ENCODE peak calls at places on chromosomes 4 and X, in nine cellular contexts. B, Z, S, O, H, T, D, N and M are unnamed samples.

GRCh38 chr4:156185514-156185913 is 231.8 kb upstream of the CTSO start:
- DNase-seq in T (no peak), S (no peak), D (no peak), B (no peak), N (no peak), H (no peak), O (no peak), Z (no peak), M (no peak)

GRCh38 chr4:38762560-38762959 is 20.2 kb downstream of the TLR10 start:
- DNase-seq in B (no peak), N (no peak), H (no peak), D (no peak), O (no peak), S (no peak), T (no peak), Z (no peak), M (no peak)

GRCh38 chr4:102299302-102299701 is 46.0 kb downstream of the SLC39A8 start:
- DNase-seq in H (no peak), D (no peak), N (no peak), B (no peak), S (no peak), O (no peak), T (no peak), Z (no peak), M (no peak)

GRCh38 chrX:7515681-7516413 is 327.1 kb upstream of the VCX start:
- DNase-seq in T (no peak), D (no peak), N (no peak), H (no peak), O (no peak), B (no peak), Z (peak), S (peak), M (no peak)

GRCh38 chrX:18353931-18354368 is 538 bp downstream of the SCML2 start:
- DNase-seq in O (no peak), T (no peak), D (no peak), S (no peak), Z (no peak), N (no peak), H (no peak), B (peak), M (no peak)

GRCh38 chrX:103187953-103188475 is 26.9 kb upstream of the BEX4 start:
- DNase-seq in S (peak), O (no peak), T (no peak), D (no peak), B (no peak), N (no peak), Z (no peak), H (no peak), M (no peak)

GRCh38 chr4:147820975-147821374 is 89.1 kb downstream of the ARHGAP10 start:
- DNase-seq in D (no peak), Z (peak), S (no peak), H (no peak), B (no peak), O (no peak), N (no peak), T (no peak), M (no peak)

GRCh38 chr4:94636004-94636403 is 121.8 kb upstream of the BMPR1B start:
- DNase-seq in H (no peak), T (no peak), Z (no peak), N (no peak), D (no peak), O (no peak), B (no peak), S (peak), M (no peak)

GRCh38 chr4:751676-752075 is 46.0 kb downstream of the PCGF3 start:
- DNase-seq in H (no peak), Z (no peak), S (no peak), O (no peak), N (peak), D (no peak), T (no peak), B (no peak), M (no peak)

GRCh38 chr4:140154572-140154891 is 548 bp upstream of the MAML3 start:
- DNase-seq in Z (no peak), D (no peak), H (no peak), T (no peak), N (no peak), O (no peak), S (no peak), B (no peak), M (no peak)

GRCh38 chrX:114959729-114960128 is 57.7 kb downstream of the IL13RA2 start:
- DNase-seq in N (no peak), H (no peak), D (no peak), T (no peak), S (peak), B (no peak), O (no peak), Z (peak), M (no peak)

GRCh38 chr4:48909697-48910096 is 3.1 kb upstream of the OCIAD2 start:
- DNase-seq in N (no peak), D (peak), H (peak), S (peak), T (no peak), Z (peak), O (peak), B (no peak), M (no peak)

GRCh38 chrX:107718156-107718621 is 57.4 kb downstream of the TSC22D3 start:
- DNase-seq in B (peak), Z (peak), H (peak), N (no peak), S (peak), D (peak), T (peak), O (no peak), M (no peak)

GRCh38 chr4:8850074-8850829 is 21.4 kb downstream of the HMX1 start:
- DNase-seq in D (no peak), H (peak), N (no peak), Z (no peak), T (no peak), B (no peak), S (no peak), O (no peak), M (no peak)

GRCh38 chr4:156677136-156677535 is 294.5 kb downstream of the PDGFC start:
- DNase-seq in N (no peak), Z (peak), T (no peak), D (no peak), S (no peak), B (peak), H (no peak), O (no peak), M (no peak)

GRCh38 chrX:47176101-47176740 is 17.4 kb upstream of the UBA1 start:
- DNase-seq in N (no peak), H (no peak), T (no peak), O (no peak), Z (no peak), D (no peak), B (no peak), S (no peak), M (no peak)

GRCh38 chr4:81565137-81565870 is 93.6 kb upstream of the RASGEF1B start:
- DNase-seq in B (no peak), T (peak), O (no peak), S (no peak), D (peak), N (peak), Z (peak), H (peak), M (no peak)

GRCh38 chrX:17580529-17581155 is 156.7 kb upstream of the SCML1 start:
- DNase-seq in D (no peak), O (peak), N (no peak), B (no peak), S (peak), Z (no peak), H (peak), T (no peak), M (no peak)

GRCh38 chrX:132853040-132853439 is 105.4 kb downstream of the HS6ST2 start:
- DNase-seq in T (no peak), B (no peak), Z (peak), O (no peak), D (no peak), S (no peak), H (no peak), N (no peak), M (no peak)

GRCh38 chrX:15745179-15745578 is 7.1 kb downstream of the CA5B start:
- DNase-seq in T (no peak), N (no peak), D (no peak), Z (peak), O (no peak), S (no peak), H (no peak), B (no peak), M (no peak)

GRCh38 chr4:10151182-10151581 is 34.6 kb upstream of the WDR1 start:
- DNase-seq in D (no peak), B (no peak), S (no peak), T (no peak), O (no peak), Z (no peak), N (no peak), H (no peak), M (no peak)

GRCh38 chr4:22932326-22932725 is 239.6 kb downstream of the GBA3 start:
- DNase-seq in D (no peak), H (no peak), O (no peak), T (no peak), S (no peak), N (no peak), B (no peak), Z (no peak), M (no peak)

GRCh38 chr4:80382090-80382832 is 46.7 kb downstream of the CFAP299 start:
- DNase-seq in B (no peak), D (no peak), Z (no peak), T (no peak), O (no peak), N (no peak), S (no peak), H (no peak), M (no peak)
- TF ChIP-seq CTCF in B (no peak), D (no peak), Z (no peak), T (no peak), O (no peak), N (no peak), S (no peak), H (no peak), M (no peak)

GRCh38 chr4:70705856-70706461 is 15.8 kb upstream of the RUFY3 start:
- DNase-seq in S (peak), N (no peak), Z (peak), B (no peak), H (no peak), T (no peak), D (no peak), O (peak), M (no peak)

GRCh38 chr4:70706516-70706915 is 15.2 kb upstream of the RUFY3 start:
- DNase-seq in H (no peak), S (no peak), B (no peak), N (no peak), D (no peak), Z (no peak), O (no peak), T (no peak), M (no peak)

GRCh38 chr4:70703695-70704332 is 15.5 kb downstream of the UTP3 start:
- DNase-seq in D (no peak), T (no peak), S (peak), H (no peak), N (no peak), B (no peak), O (no peak), Z (peak), M (no peak)

GRCh38 chr4:70705146-70705855 is 16.5 kb upstream of the RUFY3 start:
- DNase-seq in O (no peak), N (no peak), Z (peak), H (peak), S (peak), T (peak), D (peak), B (peak), M (no peak)

DNA sequence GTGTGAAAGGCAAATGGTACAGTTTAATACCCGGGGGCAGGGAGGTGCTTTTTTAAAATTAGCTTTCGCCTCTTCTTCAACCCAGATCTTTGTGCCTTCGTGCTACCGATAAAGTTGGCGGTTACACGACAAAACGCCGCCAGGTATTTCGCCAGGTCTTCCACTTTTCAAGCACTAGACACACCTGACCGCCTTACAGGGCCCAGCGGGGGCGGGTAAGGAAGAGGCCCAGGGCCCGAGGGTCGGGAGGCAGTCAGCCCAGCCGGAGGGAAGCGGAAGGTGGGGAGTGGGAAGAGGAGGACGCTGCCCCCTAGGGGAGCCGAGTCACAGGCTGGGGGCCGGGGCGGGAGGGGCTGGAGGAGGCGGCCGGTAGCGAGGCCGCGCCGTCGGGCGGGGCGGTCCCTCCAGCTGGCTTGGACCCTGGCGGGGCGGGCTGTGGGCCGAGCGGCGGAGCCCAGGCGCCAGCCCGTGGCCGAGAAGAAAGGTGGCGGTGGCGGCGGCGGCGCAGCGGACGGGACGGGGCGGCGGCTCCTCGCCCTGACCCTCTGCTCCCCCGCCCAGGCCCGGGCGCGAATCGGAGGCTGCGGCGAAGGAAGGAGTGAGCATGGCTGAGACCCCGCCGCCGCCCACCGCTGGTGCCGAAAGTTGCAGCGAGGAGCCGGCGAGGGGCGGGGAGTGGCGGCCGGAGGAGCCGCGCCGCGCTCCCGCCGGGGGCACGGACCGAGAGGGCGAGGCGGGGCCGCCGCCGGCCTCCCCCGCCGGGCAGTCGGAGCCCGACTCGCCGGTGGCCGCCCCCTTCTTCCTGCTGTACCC is 16.2 kb downstream of the UTP3 start:
- DNase-seq in O (no peak), Z (peak), B (peak), D (no peak), H (peak), N (peak), T (peak), S (peak), M (no peak)
- TF ChIP-seq CTCF in O (peak), Z (peak), B (no peak), D (peak), H (no peak), N (no peak), T (peak), S (peak), M (peak)

DNA sequence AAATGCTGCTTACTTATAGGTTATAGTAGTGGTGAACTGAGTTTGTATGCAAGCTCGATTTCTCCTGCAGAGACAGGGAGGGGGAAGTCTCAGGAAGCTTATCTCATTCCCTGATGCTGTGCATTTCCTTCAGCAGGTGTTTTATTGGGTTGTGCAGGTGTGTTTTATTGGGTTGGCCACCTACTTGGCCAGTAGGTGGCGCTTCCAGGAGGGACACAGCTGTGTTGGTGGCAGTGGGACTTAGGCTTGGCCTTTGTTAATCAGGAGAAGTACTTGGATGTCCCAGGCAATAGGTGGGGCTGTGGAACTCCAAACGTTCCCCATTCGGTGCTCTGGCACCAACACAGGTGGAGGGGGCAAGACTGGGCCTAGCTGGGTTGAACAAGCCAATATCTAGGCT is 196.0 kb upstream of the DCAF8L1 start:
- DNase-seq in D (no peak), T (no peak), Z (peak), B (peak), N (no peak), S (no peak), O (no peak), H (no peak), M (no peak)
- TF ChIP-seq CTCF in D (no peak), T (no peak), Z (peak), B (peak), N (no peak), S (peak), O (no peak), H (no peak), M (no peak)

GRCh38 chrX:20265221-20265725 is 1.4 kb downstream of the RPS6KA3 start:
- DNase-seq in D (peak), T (peak), Z (peak), H (peak), N (no peak), S (peak), O (peak), B (peak), M (no peak)

GRCh38 chrX:20263474-20263873 is 3.2 kb downstream of the RPS6KA3 start:
- DNase-seq in N (no peak), O (no peak), D (no peak), S (peak), T (no peak), B (no peak), H (no peak), Z (peak), M (no peak)

GRCh38 chrX:20265726-20266681 is 705 bp downstream of the RPS6KA3 start:
- DNase-seq in H (peak), O (no peak), B (peak), T (no peak), D (no peak), Z (peak), N (no peak), S (peak), M (no peak)

DNA sequence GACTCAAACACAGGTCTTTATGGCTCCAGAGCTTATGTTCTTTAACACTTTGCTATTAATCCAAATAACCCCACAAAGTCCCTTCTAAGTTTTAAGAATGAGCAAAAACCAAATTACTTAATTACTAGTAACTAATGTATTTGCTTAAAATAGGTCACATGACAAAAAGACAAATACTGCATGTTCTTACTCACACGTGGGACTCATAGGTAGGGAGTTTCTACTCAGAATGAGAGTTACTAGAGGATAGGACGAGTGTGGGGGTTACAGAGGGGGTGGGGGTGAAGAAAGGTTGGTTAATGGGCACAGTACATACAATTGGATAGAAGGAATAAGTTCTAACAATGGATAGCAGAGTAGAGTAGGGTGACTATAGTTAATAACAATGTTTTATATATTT is 5.8 kb downstream of the RPS6KA3 start:
- DNase-seq in O (no peak), B (no peak), N (no peak), H (no peak), T (no peak), S (no peak), D (no peak), Z (peak), M (no peak)
- TF ChIP-seq CTCF in O (no peak), B (no peak), N (no peak), H (no peak), T (no peak), S (no peak), D (no peak), Z (no peak), M (no peak)

GRCh38 chr4:151760713-151761661 is at the start of gene GATB:
- DNase-seq in B (peak), T (peak), D (peak), Z (peak), H (peak), N (peak), S (peak), O (peak), M (peak)
- TF ChIP-seq CTCF in B (no peak), T (peak), D (peak), Z (peak), H (no peak), N (peak), S (peak), O (peak), M (peak)

GRCh38 chr4:4386736-4387392 is at the start of gene NSG1:
- DNase-seq in S (no peak), N (no peak), D (no peak), T (no peak), H (no peak), Z (peak), B (peak), O (no peak), M (no peak)

GRCh38 chr4:4383085-4383484 is 3.8 kb upstream of the NSG1 start:
- DNase-seq in Z (no peak), S (no peak), T (no peak), D (no peak), H (no peak), B (no peak), O (no peak), N (no peak), M (no peak)

GRCh38 chr4:4385729-4386295 is 1.1 kb upstream of the NSG1 start:
- DNase-seq in S (no peak), N (no peak), T (no peak), O (no peak), D (no peak), Z (no peak), B (no peak), H (no peak), M (no peak)

GRCh38 chr4:4386296-4386735 is 586 bp upstream of the NSG1 start:
- DNase-seq in B (peak), O (no peak), Z (peak), S (no peak), D (no peak), N (no peak), H (no peak), T (no peak), M (no peak)

GRCh38 chr4:4384837-4385236 is 2.1 kb upstream of the NSG1 start:
- DNase-seq in H (no peak), D (no peak), B (peak), S (peak), O (no peak), N (no peak), Z (peak), T (no peak), M (no peak)
- TF ChIP-seq CTCF in H (no peak), D (no peak), B (peak), S (peak), O (peak), N (no peak), Z (peak), T (no peak), M (peak)

GRCh38 chr4:25782482-25782881 is 80.3 kb downstream of the SEL1L3 start:
- DNase-seq in S (no peak), O (no peak), N (no peak), D (no peak), H (no peak), Z (no peak), B (no peak), T (no peak), M (no peak)
- TF ChIP-seq CTCF in S (no peak), O (no peak), N (no peak), D (no peak), H (no peak), Z (no peak), B (no peak), T (no peak), M (no peak)

DNA sequence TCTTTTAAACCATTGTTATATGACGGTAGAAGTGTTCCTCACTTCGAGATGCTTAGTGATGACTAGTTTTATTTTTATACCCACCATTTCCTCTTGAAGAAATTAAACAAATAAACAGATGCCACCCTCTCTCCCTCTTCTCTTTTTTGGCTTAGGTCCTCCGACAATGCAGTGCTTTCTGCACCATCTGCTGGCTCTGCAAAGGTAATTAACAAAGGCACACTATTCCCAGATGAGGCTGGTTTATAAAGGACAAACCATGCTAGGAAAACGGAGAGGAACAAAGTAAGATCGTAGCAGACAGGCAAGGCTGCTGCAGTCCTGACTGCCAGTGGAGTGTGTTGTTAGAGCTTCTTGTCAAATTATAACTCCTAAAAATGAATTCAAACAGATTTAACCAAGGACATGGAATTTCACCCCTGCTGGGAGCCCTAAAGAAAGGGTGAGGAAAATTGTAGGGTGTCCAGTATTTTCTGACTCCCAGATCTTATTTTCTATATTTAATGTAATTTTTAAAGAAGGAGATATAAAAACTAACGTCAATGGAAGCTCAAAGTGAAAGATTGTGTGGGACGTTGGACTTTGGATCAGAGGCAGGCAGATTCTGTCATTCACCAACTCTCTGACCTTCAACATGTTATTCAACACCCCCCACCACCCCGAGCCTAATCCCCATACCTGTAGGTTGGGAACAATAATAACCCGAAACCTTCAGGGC is 142.1 kb downstream of the CPEB2 start:
- DNase-seq in B (no peak), D (no peak), H (no peak), T (no peak), O (no peak), S (no peak), N (no peak), Z (no peak), M (no peak)
- TF ChIP-seq CTCF in B (no peak), D (no peak), H (no peak), T (peak), O (no peak), S (peak), N (no peak), Z (peak), M (peak)